ENCODE peak calls at places on chromosomes 1 and 21, in seven cellular contexts. W is left ventricle myocardium inferior; E is effector memory CD4-positive, alpha-beta T cell; D is mesenchymal stem cell; Z is heart left ventricle; P is neuronal stem cell; S is adipocyte. T is an unnamed sample.

GRCh38 chr1:219834247-219834917 is 94.0 kb downstream of the SLC30A10 start:
- DNase-seq in W (no peak), E (no peak), D (no peak), Z (no peak), P (no peak), S (no peak), T (no peak)

GRCh38 chr1:59481915-59482505 is 185.1 kb downstream of the FGGY start:
- DNase-seq in W (no peak), E (no peak), D (peak), Z (no peak), P (no peak), S (peak), T (no peak)

GRCh38 chr1:225848044-225848955 is 33.9 kb downstream of the TMEM63A start:
- DNase-seq in W (no peak), E (no peak), D (no peak), Z (peak), P (no peak), S (no peak), T (peak)

GRCh38 chr21:43210454-43211084 is 41.8 kb downstream of the CRYAA start:
- DNase-seq in W (no peak), E (no peak), D (no peak), Z (no peak), P (no peak), S (no peak), T (no peak)

GRCh38 chr1:78095618-78096416 is 50.1 kb downstream of the GIPC2 start:
- DNase-seq in W (no peak), E (no peak), D (peak), Z (no peak), P (no peak), S (peak), T (no peak)

GRCh38 chr1:193356249-193356648 is 169.8 kb upstream of the B3GALT2 start:
- DNase-seq in W (peak), E (no peak), D (no peak), Z (peak), P (no peak), S (no peak), T (peak)

GRCh38 chr1:34590211-34590623 is 164.6 kb upstream of the GJB5 start:
- DNase-seq in W (no peak), E (no peak), D (no peak), Z (no peak), P (no peak), S (no peak), T (no peak)

GRCh38 chr21:35106246-35106835 is 57.2 kb upstream of the RUNX1 start:
- DNase-seq in W (no peak), E (no peak), D (peak), Z (peak), P (no peak), S (no peak), T (peak)

GRCh38 chr1:31562707-31563360 is 13.5 kb upstream of the TINAGL1 start:
- DNase-seq in W (no peak), E (no peak), D (peak), Z (no peak), P (no peak), S (no peak), T (no peak)

GRCh38 chr1:17688217-17688810 is 66.8 kb upstream of the ACTL8 start:
- DNase-seq in W (no peak), E (no peak), D (no peak), Z (no peak), P (no peak), S (no peak), T (no peak)

GRCh38 chr21:26136686-26137085 is 33.9 kb downstream of the APP start:
- DNase-seq in W (no peak), E (no peak), D (no peak), Z (no peak), P (no peak), S (no peak), T (no peak)

GRCh38 chr1:40379785-40380452 is 6.4 kb downstream of the SMAP2 start:
- DNase-seq in W (no peak), E (no peak), D (peak), Z (no peak), P (no peak), S (peak), T (no peak)

GRCh38 chr21:17930102-17930501 is 110.9 kb upstream of the C21orf91 start:
- DNase-seq in W (no peak), E (no peak), D (no peak), Z (no peak), P (no peak), S (no peak), T (no peak)

GRCh38 chr1:226950875-226951274 is 10.8 kb downstream of the COQ8A start:
- DNase-seq in W (no peak), E (no peak), D (no peak), Z (no peak), P (no peak), S (no peak), T (no peak)

GRCh38 chr1:203673550-203674411 is 47.1 kb downstream of the ATP2B4 start:
- DNase-seq in W (peak), E (peak), D (peak), Z (peak), P (no peak), S (peak), T (peak)

GRCh38 chr1:42698081-42698813 is 16.0 kb downstream of the YBX1 start:
- DNase-seq in W (no peak), E (no peak), D (no peak), Z (no peak), P (no peak), S (no peak), T (no peak)
- H3K4me3 ChIP-seq in W (no peak), E (no peak), D (no peak), Z (no peak), P (no peak), S (no peak), T (no peak)

DNA sequence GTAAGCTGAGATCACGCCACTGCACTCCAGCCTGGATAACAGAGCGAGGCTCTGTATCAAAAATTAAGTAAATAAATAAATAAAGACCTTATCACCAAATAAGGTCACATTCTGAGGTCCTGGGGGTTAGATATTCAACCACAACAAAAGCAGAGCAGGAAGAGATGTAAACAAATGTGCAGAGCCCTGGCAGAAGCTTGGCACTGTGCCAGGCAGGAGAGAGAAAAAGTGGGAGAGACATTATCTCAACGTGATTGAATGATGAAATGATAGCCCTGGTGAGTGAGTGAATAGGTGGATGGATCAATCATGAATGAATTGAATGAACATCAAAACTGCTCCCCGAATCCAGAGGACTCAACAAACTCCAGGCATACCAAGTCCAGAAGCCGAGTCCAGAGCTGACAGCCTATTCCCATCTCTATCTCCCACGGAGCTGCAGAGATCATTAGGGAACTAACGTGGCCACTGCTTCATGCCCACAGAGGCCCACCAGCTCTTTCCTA is 150.7 kb downstream of the TOMM20 start:
- DNase-seq in W (no peak), E (peak), D (no peak), Z (no peak), P (no peak), S (no peak), T (no peak)
- H3K4me3 ChIP-seq in W (peak), E (peak), D (no peak), Z (no peak), P (no peak), S (peak), T (no peak)

GRCh38 chr1:44407430-44408180 is 2.5 kb downstream of the RNF220 start:
- DNase-seq in W (no peak), E (no peak), D (peak), Z (no peak), P (no peak), S (peak), T (no peak)

GRCh38 chr1:44409741-44410140 is 4.7 kb downstream of the RNF220 start:
- DNase-seq in W (no peak), E (no peak), D (no peak), Z (no peak), P (no peak), S (no peak), T (no peak)

GRCh38 chr1:44408181-44409018 is 3.3 kb downstream of the RNF220 start:
- DNase-seq in W (no peak), E (no peak), D (peak), Z (no peak), P (peak), S (no peak), T (no peak)

GRCh38 chr1:44406761-44407429 is 1.8 kb downstream of the RNF220 start:
- DNase-seq in W (no peak), E (no peak), D (no peak), Z (no peak), P (peak), S (peak), T (no peak)

DNA sequence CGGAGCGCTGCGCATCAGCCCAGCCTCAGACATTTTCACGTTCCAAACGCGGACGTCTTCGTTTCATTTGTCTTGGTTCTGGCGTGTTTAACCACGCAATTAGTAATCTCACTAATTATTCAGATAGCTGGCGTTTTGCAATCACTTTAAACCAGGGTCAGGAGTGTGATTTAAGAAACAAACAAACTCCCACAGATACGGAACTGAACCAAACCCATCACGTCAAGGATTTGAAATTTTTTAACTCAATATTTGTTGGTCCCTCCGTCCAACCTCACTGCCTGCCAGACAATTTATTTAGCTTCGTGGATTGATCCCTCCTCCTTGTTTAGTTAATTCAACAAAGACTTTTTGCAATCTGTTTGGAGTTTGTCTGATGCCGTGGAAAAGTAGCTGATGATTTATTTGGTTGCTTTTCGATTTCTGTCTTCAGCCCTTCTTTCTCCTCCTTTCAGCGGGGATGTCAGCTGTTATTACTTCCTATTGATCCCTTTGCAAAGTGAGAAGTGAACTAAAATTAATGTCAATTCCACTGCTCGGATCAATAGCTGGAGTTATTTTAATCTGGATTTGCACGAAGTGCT is 4.1 kb downstream of the RNF220 start:
- DNase-seq in W (no peak), E (no peak), D (no peak), Z (no peak), P (no peak), S (peak), T (no peak)
- H3K4me3 ChIP-seq in W (peak), E (peak), D (no peak), Z (no peak), P (no peak), S (no peak), T (no peak)

GRCh38 chr1:67768480-67768879 is 64.8 kb downstream of the GNG12 start:
- DNase-seq in W (no peak), E (no peak), D (no peak), Z (no peak), P (no peak), S (no peak), T (no peak)

GRCh38 chr1:67767103-67767502 is 66.2 kb downstream of the GNG12 start:
- DNase-seq in W (no peak), E (no peak), D (no peak), Z (no peak), P (no peak), S (no peak), T (no peak)

GRCh38 chr1:67764674-67765073 is 68.6 kb downstream of the GNG12 start:
- DNase-seq in W (no peak), E (no peak), D (no peak), Z (no peak), P (no peak), S (no peak), T (no peak)

GRCh38 chr1:67769633-67770256 is 63.5 kb downstream of the GNG12 start:
- DNase-seq in W (no peak), E (no peak), D (no peak), Z (no peak), P (no peak), S (no peak), T (no peak)

GRCh38 chr1:67766117-67766978 is 66.9 kb downstream of the GNG12 start:
- DNase-seq in W (no peak), E (peak), D (peak), Z (peak), P (peak), S (peak), T (peak)
- H3K4me3 ChIP-seq in W (peak), E (no peak), D (no peak), Z (peak), P (no peak), S (peak), T (no peak)

GRCh38 chr1:172397633-172398032 is 22.9 kb upstream of the C1orf105 start:
- DNase-seq in W (no peak), E (no peak), D (no peak), Z (no peak), P (no peak), S (no peak), T (no peak)

GRCh38 chr1:172400073-172400737 is 20.3 kb upstream of the C1orf105 start:
- DNase-seq in W (no peak), E (no peak), D (peak), Z (peak), P (no peak), S (no peak), T (no peak)

GRCh38 chr1:172398193-172398592 is 22.3 kb upstream of the C1orf105 start:
- DNase-seq in W (no peak), E (no peak), D (peak), Z (peak), P (no peak), S (peak), T (no peak)

GRCh38 chr1:172397221-172397620 is 23.3 kb upstream of the C1orf105 start:
- DNase-seq in W (no peak), E (no peak), D (peak), Z (no peak), P (no peak), S (peak), T (no peak)

DNA sequence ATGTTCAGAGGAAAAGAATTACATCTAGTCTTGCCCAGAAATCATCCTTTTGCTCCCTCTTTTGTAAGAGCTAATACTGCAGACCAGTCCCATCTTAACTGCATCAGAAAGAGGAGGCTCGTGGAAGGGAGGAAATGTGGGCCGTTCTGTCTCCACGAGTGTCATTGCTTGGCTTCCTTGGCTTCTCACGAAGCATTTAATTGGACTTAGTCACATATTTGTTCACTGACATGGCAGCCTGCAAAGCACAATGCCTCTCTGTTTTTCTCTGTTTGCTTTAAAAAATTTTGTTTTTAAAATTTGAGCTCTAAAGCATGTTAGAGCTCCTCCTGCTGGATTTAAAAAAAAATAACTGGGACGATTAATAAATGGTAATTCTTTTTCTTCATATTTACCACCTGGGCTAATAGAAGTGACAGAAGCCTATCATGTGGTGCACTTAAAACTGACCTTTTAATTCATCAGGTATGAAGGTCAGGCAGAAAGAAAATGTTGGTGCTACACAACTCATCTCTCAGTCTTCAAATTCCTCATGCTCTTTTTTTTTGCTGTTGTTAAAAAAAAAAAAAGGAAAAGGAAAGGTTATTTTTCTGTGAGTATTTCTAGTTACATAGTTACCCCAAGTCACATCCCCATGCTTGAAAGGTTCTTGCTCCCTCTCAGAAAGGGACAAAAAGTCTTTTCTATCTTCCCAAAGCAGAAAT is 21.0 kb upstream of the C1orf105 start:
- DNase-seq in W (peak), E (no peak), D (peak), Z (peak), P (no peak), S (peak), T (no peak)
- H3K4me3 ChIP-seq in W (peak), E (peak), D (no peak), Z (peak), P (no peak), S (peak), T (peak)

GRCh38 chr1:46802081-46802480 is 3.2 kb downstream of the CYP4B1 start:
- DNase-seq in W (no peak), E (no peak), D (no peak), Z (no peak), P (no peak), S (no peak), T (no peak)

GRCh38 chr1:46802901-46803574 is 4.2 kb downstream of the CYP4B1 start:
- DNase-seq in W (no peak), E (no peak), D (no peak), Z (no peak), P (no peak), S (no peak), T (no peak)

GRCh38 chr1:46801323-46802055 is 2.6 kb downstream of the CYP4B1 start:
- DNase-seq in W (no peak), E (no peak), D (no peak), Z (no peak), P (no peak), S (no peak), T (no peak)

GRCh38 chr1:46798820-46799219 is at the start of gene CYP4B1:
- DNase-seq in W (peak), E (no peak), D (no peak), Z (peak), P (no peak), S (no peak), T (peak)

GRCh38 chr1:46800742-46801141 is 1.9 kb downstream of the CYP4B1 start:
- DNase-seq in W (no peak), E (no peak), D (no peak), Z (no peak), P (no peak), S (no peak), T (no peak)
- H3K4me3 ChIP-seq in W (peak), E (no peak), D (no peak), Z (no peak), P (no peak), S (no peak), T (peak)

DNA sequence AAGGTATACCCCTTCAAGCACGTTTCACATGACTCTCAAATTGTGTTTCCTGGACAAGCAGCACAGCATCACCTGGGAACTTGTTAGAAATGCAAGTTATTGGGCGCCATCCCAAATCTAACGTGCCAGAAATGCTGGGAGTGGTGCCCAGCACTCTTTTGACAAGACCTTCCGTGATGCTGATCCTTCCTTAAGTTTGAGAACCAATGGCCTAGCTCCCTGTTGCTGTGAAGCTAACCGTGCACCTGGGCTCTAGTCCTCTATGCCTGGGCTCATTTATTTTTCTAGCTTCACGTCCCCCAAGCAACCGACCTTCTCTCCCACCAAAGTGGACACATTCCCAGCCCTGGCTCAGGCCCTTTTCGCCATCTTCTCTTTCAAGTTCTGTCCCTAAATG is 4.3 kb downstream of the BEST4 start:
- DNase-seq in W (no peak), E (no peak), D (no peak), Z (no peak), P (no peak), S (no peak), T (no peak)
- H3K4me3 ChIP-seq in W (peak), E (peak), D (peak), Z (peak), P (peak), S (no peak), T (peak)

DNA sequence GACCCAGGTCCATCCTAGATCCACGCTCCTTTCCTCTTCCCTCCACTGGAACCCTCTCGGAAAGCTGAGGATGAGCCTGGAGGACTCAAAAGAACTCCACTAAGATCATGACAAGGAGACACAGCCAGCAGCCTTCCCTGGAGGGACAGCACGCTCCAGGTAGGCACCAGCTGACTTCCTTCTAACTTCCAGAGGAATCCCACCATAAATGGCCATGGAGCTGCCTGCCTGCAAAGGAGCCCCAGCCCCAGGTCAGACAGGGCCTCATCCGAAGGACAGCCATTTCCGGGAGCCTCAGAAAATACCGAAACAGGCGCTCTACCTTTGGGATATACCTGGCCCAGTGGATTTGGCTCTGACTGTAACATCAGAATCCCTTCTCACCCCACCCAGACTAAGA is 4.1 kb downstream of the SH3BP5L start:
- DNase-seq in W (no peak), E (no peak), D (no peak), Z (no peak), P (no peak), S (no peak), T (no peak)
- H3K4me3 ChIP-seq in W (no peak), E (no peak), D (peak), Z (no peak), P (no peak), S (peak), T (no peak)

GRCh38 chr1:201695607-201696006 is 133.3 kb upstream of the IPO9 start:
- DNase-seq in W (no peak), E (no peak), D (no peak), Z (no peak), P (no peak), S (no peak), T (no peak)
- H3K4me3 ChIP-seq in W (no peak), E (no peak), D (no peak), Z (no peak), P (no peak), S (peak), T (no peak)

GRCh38 chr1:161227196-161227871 is 1.5 kb downstream of the TOMM40L start:
- DNase-seq in W (peak), E (peak), D (peak), Z (peak), P (peak), S (peak), T (peak)
- H3K4me3 ChIP-seq in W (peak), E (no peak), D (no peak), Z (peak), P (no peak), S (peak), T (peak)